ENCODE peak calls at places on chromosomes 4 and X, in five cellular contexts. E is CD8-positive, alpha-beta T cell; G is left cardiac atrium; L is GM23248; T is thyroid gland. R is an unnamed sample.

GRCh38 chr4:89482248-89482647 is 174.6 kb upstream of the GPRIN3 start:
- DNase-seq in G (no peak), L (peak), T (no peak), E (no peak), R (no peak)

GRCh38 chr4:57370691-57371090 is 260.5 kb upstream of the IGFBP7 start:
- DNase-seq in T (no peak), L (peak), G (no peak), E (no peak), R (no peak)

GRCh38 chrX:153693216-153694086 is 5.7 kb downstream of the SLC6A8 start:
- DNase-seq in E (no peak), L (no peak), G (no peak), T (no peak), R (no peak)

GRCh38 chr4:187475901-187476300 is 519.7 kb upstream of the ZFP42 start:
- DNase-seq in L (no peak), T (no peak), E (no peak), G (no peak), R (no peak)

GRCh38 chrX:34437586-34437985 is 219.5 kb downstream of the TMEM47 start:
- DNase-seq in E (no peak), G (no peak), T (no peak), L (no peak), R (no peak)

GRCh38 chr4:142238589-142238988 is 602.2 kb downstream of the IL15 start:
- DNase-seq in G (no peak), E (no peak), T (no peak), L (peak), R (no peak)

GRCh38 chrX:19846995-19847790 is 40.2 kb downstream of the SH3KBP1 start:
- DNase-seq in G (peak), L (peak), E (peak), T (peak), R (no peak)

GRCh38 chr4:138979742-138980141 is 35.8 kb upstream of the NOCT start:
- DNase-seq in G (no peak), L (no peak), T (no peak), E (no peak), R (no peak)

GRCh38 chrX:97705936-97706335 is 822.2 kb downstream of the RPA4 start:
- DNase-seq in L (no peak), G (no peak), E (no peak), T (no peak), R (no peak)

GRCh38 chr4:44629280-44629866 is 22.1 kb downstream of the YIPF7 start:
- DNase-seq in G (no peak), E (peak), T (peak), L (peak), R (no peak)

GRCh38 chr4:117455088-117455487 is 369.7 kb upstream of the TRAM1L1 start:
- DNase-seq in E (no peak), T (no peak), G (no peak), L (no peak), R (no peak)

GRCh38 chr4:2411786-2412510 is 6.5 kb downstream of the ZFYVE28 start:
- DNase-seq in L (no peak), T (no peak), G (no peak), E (peak), R (no peak)

GRCh38 chrX:104310084-104310483 is 55.4 kb upstream of the ESX1 start:
- DNase-seq in L (peak), G (no peak), E (no peak), T (no peak), R (no peak)

R was measured in thoracic aorta.